ENCODE peak calls at places on chromosomes 1 and 21, in five cellular contexts. O is K562, N is fibroblast of the conjunctiva, G is A172, E is sigmoid colon. T is an unnamed sample.

GRCh38 chr21:35575280-35575915 is 484.9 kb downstream of the SETD4 start:
- DNase-seq in O (no peak), N (no peak), G (peak), E (no peak), T (peak)

GRCh38 chr1:53587252-53587992 is 128.2 kb downstream of the DMRTB1 start:
- DNase-seq in O (no peak), N (no peak), G (no peak), E (peak), T (no peak)

GRCh38 chr21:22490044-22490443 is 1491.8 kb downstream of the NCAM2 start:
- DNase-seq in O (no peak), N (no peak), G (no peak), E (no peak), T (no peak)

GRCh38 chr1:157137051-157137772 is 983 bp downstream of the ETV3 start:
- DNase-seq in O (peak), N (no peak), G (peak), E (no peak), T (no peak)

GRCh38 chr1:46394108-46394871 is at the start of gene FAAH:
- DNase-seq in O (no peak), N (no peak), G (no peak), E (peak), T (no peak)

GRCh38 chr1:44077421-44077820 is 41.2 kb upstream of the KLF17 start:
- DNase-seq in O (no peak), N (no peak), G (no peak), E (no peak), T (no peak)

GRCh38 chr1:82161651-82162238 is 361.0 kb downstream of the ADGRL2 start:
- DNase-seq in O (no peak), N (no peak), G (peak), E (no peak), T (peak)

GRCh38 chr1:84634536-84635205 is 55.6 kb downstream of the SSX2IP start:
- DNase-seq in O (no peak), N (no peak), G (no peak), E (no peak), T (no peak)

GRCh38 chr1:111989531-111990025 is at the start of gene KCND3:
- DNase-seq in O (peak), N (no peak), G (no peak), E (no peak), T (no peak)

GRCh38 chr1:92853299-92853698 is 21.5 kb downstream of the RPL5 start:
- DNase-seq in O (no peak), N (no peak), G (no peak), E (no peak), T (no peak)

GRCh38 chr1:184843732-184844495 is 89.3 kb upstream of the EDEM3 start:
- DNase-seq in O (no peak), N (no peak), G (peak), E (no peak), T (no peak)

GRCh38 chr1:108777839-108778238 is 31.4 kb downstream of the STXBP3 start:
- DNase-seq in O (no peak), N (no peak), G (no peak), E (no peak), T (no peak)

GRCh38 chr1:2988256-2988655 is 33.0 kb upstream of the ACTRT2 start:
- DNase-seq in O (no peak), N (no peak), G (no peak), E (peak), T (no peak)

GRCh38 chr1:100265562-100265930 is 470 bp upstream of the RTCA start:
- DNase-seq in O (peak), N (no peak), G (no peak), E (no peak), T (no peak)

GRCh38 chr1:3481836-3482589 is 27.5 kb downstream of the ARHGEF16 start:
- DNase-seq in O (no peak), N (no peak), G (no peak), E (no peak), T (no peak)

GRCh38 chr1:20368866-20369545 is 78.3 kb downstream of the VWA5B1 start:
- DNase-seq in O (no peak), N (no peak), G (no peak), E (peak), T (no peak)

GRCh38 chr1:209927466-209927865 is 10.6 kb upstream of the SYT14 start:
- DNase-seq in O (no peak), N (no peak), G (no peak), E (no peak), T (no peak)

GRCh38 chr1:165306543-165307434 is 49.7 kb downstream of the LMX1A start:
- DNase-seq in O (no peak), N (no peak), G (no peak), E (no peak), T (no peak)

GRCh38 chr1:98749152-98749756 is 87.7 kb downstream of the SNX7 start:
- DNase-seq in O (no peak), N (no peak), G (peak), E (no peak), T (peak)

GRCh38 chr21:36134820-36135390 is at the start of gene CBR3:
- DNase-seq in O (no peak), N (no peak), G (peak), E (peak), T (no peak)

GRCh38 chr1:51583532-51583931 is 33.4 kb upstream of the OSBPL9 start:
- DNase-seq in O (no peak), N (no peak), G (peak), E (peak), T (peak)

GRCh38 chr1:171800342-171800741 is 18.9 kb downstream of the METTL13 start:
- DNase-seq in O (no peak), N (no peak), G (no peak), E (no peak), T (no peak)

GRCh38 chr1:28313710-28314510 is 14.9 kb upstream of the MED18 start:
- DNase-seq in O (peak), N (no peak), G (peak), E (no peak), T (no peak)

GRCh38 chr1:215005078-215005477 is 77.5 kb upstream of the KCNK2 start:
- DNase-seq in O (no peak), N (no peak), G (no peak), E (no peak), T (no peak)

GRCh38 chr1:173332026-173332425 is 124.9 kb upstream of the TNFSF4 start:
- DNase-seq in O (no peak), N (no peak), G (no peak), E (peak), T (no peak)

GRCh38 chr1:5447479-5448070 is 544.6 kb downstream of the NPHP4 start:
- DNase-seq in O (no peak), N (no peak), G (no peak), E (no peak), T (no peak)

GRCh38 chr1:156435551-156436318 is 64.8 kb downstream of the MEF2D start:
- DNase-seq in O (no peak), N (no peak), G (no peak), E (no peak), T (no peak)

GRCh38 chr1:215660259-215660658 is 93.2 kb downstream of the KCTD3 start:
- DNase-seq in O (no peak), N (no peak), G (no peak), E (no peak), T (no peak)

GRCh38 chr1:227934476-227935313 is 13.0 kb downstream of the WNT9A start:
- DNase-seq in O (peak), N (peak), G (peak), E (peak), T (no peak)

GRCh38 chr1:78157162-78157561 is 111.4 kb downstream of the GIPC2 start:
- DNase-seq in O (no peak), N (peak), G (no peak), E (no peak), T (peak)

GRCh38 chr1:213613549-213613948 is 374.2 kb upstream of the PROX1 start:
- DNase-seq in O (no peak), N (no peak), G (no peak), E (no peak), T (no peak)

GRCh38 chr1:214184992-214185391 is 96.0 kb upstream of the SMYD2 start:
- DNase-seq in O (no peak), N (no peak), G (no peak), E (no peak), T (no peak)

GRCh38 chr21:31609081-31609480 is 50.4 kb upstream of the SOD1 start:
- DNase-seq in O (no peak), N (no peak), G (no peak), E (no peak), T (no peak)

GRCh38 chr1:25772164-25772563 is 27.8 kb upstream of the SELENON start:
- DNase-seq in O (no peak), N (no peak), G (no peak), E (no peak), T (no peak)

GRCh38 chr1:203327684-203328457 is 22.6 kb downstream of the BTG2 start:
- DNase-seq in O (peak), N (no peak), G (peak), E (no peak), T (no peak)

GRCh38 chr1:23650344-23650990 is 41.1 kb upstream of the RPL11 start:
- DNase-seq in O (no peak), N (no peak), G (no peak), E (peak), T (no peak)

GRCh38 chr1:119674835-119675289 is 26.8 kb upstream of the ZNF697 start:
- DNase-seq in O (peak), N (peak), G (no peak), E (peak), T (peak)

GRCh38 chr1:1842360-1843146 is 48.3 kb downstream of the GNB1 start:
- DNase-seq in O (peak), N (no peak), G (no peak), E (peak), T (no peak)